ENCODE peak calls at places on chromosomes 11 and 22, in four cellular contexts. U, R, D and F are unnamed samples.

GRCh38 chr11:3225159-3225758 is 6.6 kb upstream of the MRGPRG start:
- DNase-seq in R (no peak), D (no peak), U (no peak), F (no peak)

GRCh38 chr11:10041803-10042202 is 252.2 kb downstream of the SBF2 start:
- DNase-seq in R (no peak), D (no peak), U (no peak), F (no peak)

GRCh38 chr11:10233581-10233980 is 60.4 kb downstream of the SBF2 start:
- DNase-seq in R (peak; percentile 70), D (peak; percentile 54), U (peak; percentile 89), F (peak; percentile 33)

GRCh38 chr22:49663823-49664222 is 163.8 kb downstream of the BRD1 start:
- DNase-seq in U (no peak), R (no peak), D (no peak), F (no peak)

GRCh38 chr22:26374645-26375044 is 54.4 kb upstream of the ASPHD2 start:
- DNase-seq in R (no peak), D (no peak), U (no peak), F (no peak)

GRCh38 chr22:43528601-43529360 is 117.0 kb downstream of the MPPED1 start:
- DNase-seq in R (no peak), D (no peak), U (no peak), F (no peak)

GRCh38 chr22:31346733-31347250 is 646 bp upstream of the PATZ1 start:
- DNase-seq in D (no peak), R (peak; percentile 53), U (no peak), F (no peak)

GRCh38 chr11:72585762-72586590 is 88.2 kb downstream of the PDE2A start:
- DNase-seq in D (peak; percentile 39), U (peak; percentile 25), R (peak; percentile 69), F (no peak)

GRCh38 chr11:37812281-37812880 is 1214.3 kb upstream of the RAG2 start:
- DNase-seq in U (no peak), D (no peak), R (no peak), F (no peak)

GRCh38 chr11:30617762-30618161 is 31.6 kb upstream of the MPPED2 start:
- DNase-seq in U (no peak), R (no peak), D (no peak), F (no peak)

GRCh38 chr22:35064664-35065063 is 1.3 kb upstream of the ISX start:
- DNase-seq in U (no peak), R (no peak), D (no peak), F (no peak)

GRCh38 chr11:79419120-79419519 is 21.7 kb downstream of the TENM4 start:
- DNase-seq in D (no peak), U (peak; percentile 86), R (peak; percentile 85), F (no peak)

GRCh38 chr11:10498022-10498400 is 42.9 kb downstream of the AMPD3 start:
- DNase-seq in R (no peak), D (no peak), U (no peak), F (no peak)

GRCh38 chr11:128624269-128625170 is 37.2 kb upstream of the ETS1 start:
- DNase-seq in D (no peak), U (no peak), R (no peak), F (no peak)

GRCh38 chr11:69240332-69241074 is 53.5 kb upstream of the MYEOV start:
- DNase-seq in R (peak; percentile 45), D (no peak), U (peak; percentile 8), F (no peak)

DNA sequence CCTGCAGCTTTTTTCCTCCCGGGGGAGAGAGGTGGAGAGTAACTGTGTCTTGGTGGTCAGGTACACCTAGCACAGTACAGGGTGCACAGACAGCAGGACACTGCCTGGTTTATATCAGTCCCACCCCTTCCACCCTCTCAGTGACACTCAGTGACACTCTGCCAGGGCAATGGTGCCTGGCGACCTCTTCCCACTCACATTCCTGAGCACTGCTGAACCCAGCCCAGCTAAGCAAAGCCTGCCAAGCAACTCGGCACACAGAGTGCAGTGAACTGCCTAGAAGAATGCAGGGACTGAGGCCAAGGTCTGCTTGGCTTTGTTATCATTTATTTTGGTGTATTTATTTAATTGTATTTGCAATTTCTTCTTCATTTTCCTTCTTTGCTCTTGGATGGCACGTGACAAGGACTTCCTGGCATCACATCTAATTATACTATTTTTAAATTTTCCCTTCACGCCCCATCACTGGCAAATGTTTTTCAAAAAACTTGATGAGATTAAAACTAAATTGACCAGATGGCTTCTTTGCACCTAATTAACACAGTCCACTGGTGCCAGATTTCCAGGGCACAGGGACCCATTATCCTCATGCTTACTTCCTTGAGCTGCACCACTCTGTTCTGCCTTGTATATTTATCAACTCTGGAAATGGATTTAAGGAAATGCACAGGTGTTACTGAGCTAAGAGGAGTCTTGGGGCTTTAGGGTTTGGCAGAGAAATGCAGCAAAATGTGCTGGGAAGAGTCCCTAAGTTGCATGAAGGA is 205.6 kb downstream of the ADAMTS15 start:
- DNase-seq in D (peak; percentile 81), R (peak; percentile 46), U (no peak), F (peak; percentile 80)
- TF ChIP-seq CTCF in D (no peak), R (no peak), U (no peak), F (no peak)

DNA sequence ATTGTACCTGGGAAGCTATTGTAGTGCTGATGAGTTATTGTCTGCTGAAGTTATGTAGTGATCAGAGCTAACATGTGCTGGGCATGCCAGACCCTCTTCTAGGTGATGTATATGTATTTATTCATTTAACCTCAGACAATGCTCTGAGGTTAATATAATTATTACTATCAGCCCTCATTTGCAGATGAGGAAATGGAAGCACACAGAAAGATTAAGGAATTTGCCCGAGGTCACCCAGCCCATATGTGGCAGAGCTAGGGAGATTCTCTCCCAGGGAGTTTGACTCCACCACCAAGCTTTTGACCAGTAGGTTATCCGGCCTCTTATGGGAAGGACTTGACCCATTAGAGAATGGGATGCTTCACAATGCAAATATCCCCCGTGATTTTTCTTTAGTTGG is 114.2 kb upstream of the NAV2 start:
- DNase-seq in R (no peak), U (no peak), D (no peak), F (no peak)
- TF ChIP-seq CTCF in R (no peak), U (no peak), D (no peak), F (no peak)

GRCh38 chr11:17905477-17905876 is 107.4 kb downstream of the SERGEF start:
- DNase-seq in U (no peak), D (no peak), R (no peak), F (no peak)

GRCh38 chr11:17907046-17907445 is 105.8 kb downstream of the SERGEF start:
- DNase-seq in R (no peak), U (no peak), D (no peak), F (no peak)

DNA sequence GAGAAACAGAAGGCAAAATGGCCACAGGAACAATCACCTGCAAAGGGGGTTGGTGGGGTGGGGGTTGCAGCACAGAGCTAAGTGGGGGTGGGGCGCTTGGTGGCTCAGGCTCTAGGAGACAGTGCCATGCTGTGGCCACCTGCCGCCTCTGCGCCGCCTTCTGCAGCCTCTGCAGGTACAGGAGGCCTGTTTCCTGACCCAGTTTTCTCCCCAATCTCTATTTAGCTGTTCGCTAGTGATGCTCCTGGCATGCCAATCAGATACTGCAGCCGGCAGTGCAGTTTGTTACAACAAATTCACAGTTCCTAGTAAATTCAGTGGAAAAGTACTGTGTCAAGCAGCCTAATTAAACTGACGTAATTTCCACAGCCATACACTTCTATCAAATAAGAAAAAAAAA is 106.4 kb downstream of the SERGEF start:
- DNase-seq in R (no peak), U (no peak), D (no peak), F (no peak)
- TF ChIP-seq CTCF in R (peak; percentile 10), U (peak; percentile 43), D (peak; percentile 8), F (peak; percentile 44)

DNA sequence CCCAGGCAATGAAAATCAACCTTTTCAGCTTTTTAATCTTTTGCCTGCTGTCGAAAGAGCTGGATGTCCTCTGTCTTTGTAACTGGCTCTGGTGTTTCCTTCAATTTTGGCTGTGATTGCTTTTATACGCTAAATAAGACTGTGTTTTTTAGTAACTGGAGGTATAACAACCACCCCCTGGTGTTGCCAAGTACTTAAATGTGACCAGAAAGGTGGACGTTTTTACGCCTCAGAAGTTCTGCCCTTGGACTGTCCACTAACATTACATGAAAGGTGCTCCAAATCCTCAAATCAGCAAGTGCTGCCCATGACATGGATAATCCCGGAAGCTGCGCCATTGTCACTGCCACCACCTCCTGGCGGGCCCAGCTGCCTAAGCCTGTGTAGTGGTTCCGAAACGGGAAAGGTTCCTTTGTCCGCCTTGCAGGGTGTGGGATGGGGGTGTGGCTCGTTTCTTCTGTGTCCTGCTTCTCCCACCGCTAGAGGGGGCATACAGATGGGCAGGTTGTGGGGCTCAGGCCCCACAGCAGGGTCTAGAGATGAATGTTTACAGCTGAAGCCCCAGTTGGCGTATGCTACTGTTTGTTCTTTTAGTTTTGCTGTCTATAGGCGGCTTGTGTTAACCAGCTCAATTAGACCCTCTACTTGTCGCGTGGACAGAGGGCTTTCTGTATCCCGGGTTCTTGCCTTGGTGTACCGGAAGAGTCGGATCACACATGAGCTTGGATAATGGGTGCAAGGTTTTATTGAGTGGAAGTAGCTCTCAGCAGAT is 82.2 kb upstream of the SEPTIN5 start:
- DNase-seq in U (peak; percentile 11), R (peak; percentile 55), D (peak; percentile 32), F (peak; percentile 14)
- TF ChIP-seq CTCF in U (peak; percentile 78), R (peak; percentile 60), D (peak; percentile 57), F (peak; percentile 86)

GRCh38 chr22:45261407-45262088 is 20.9 kb upstream of the KIAA0930 start:
- DNase-seq in U (no peak), R (no peak), D (no peak), F (no peak)

GRCh38 chr22:45262195-45262930 is 21.7 kb upstream of the KIAA0930 start:
- DNase-seq in D (no peak), R (no peak), U (no peak), F (no peak)

GRCh38 chr22:45262931-45263789 is 21.6 kb upstream of the UPK3A start:
- DNase-seq in D (peak; percentile 11), U (no peak), R (no peak), F (no peak)

GRCh38 chr22:45265546-45265945 is 19.2 kb upstream of the UPK3A start:
- DNase-seq in D (no peak), U (no peak), R (no peak), F (no peak)

DNA sequence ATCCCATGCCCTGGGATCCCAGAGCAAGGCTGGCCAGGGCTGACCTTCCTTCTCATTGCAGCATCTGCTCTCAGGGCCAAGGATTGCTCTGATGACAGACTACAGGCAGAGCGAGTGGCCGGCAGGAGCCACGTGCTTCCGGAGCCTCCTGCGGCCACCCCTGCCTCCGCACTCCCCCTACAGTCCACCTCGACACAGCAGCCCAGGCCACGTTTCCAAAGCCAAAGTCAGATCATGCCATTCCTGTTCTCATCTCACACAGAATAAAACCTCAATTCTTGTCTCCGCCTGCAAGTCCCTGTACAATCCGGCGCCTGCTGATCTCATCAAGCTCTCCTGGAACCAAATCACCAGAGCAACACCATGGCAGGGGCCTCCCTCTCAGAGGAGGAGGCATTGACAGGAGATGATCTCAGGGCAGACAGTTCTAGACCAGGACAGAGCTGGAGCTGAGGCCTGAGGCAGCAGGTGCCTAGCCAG is 20.9 kb upstream of the UPK3A start:
- DNase-seq in U (peak; percentile 78), D (peak; percentile 87), R (peak; percentile 79), F (no peak)
- TF ChIP-seq CTCF in U (peak; percentile 85), D (peak; percentile 82), R (peak; percentile 94), F (peak; percentile 88)

GRCh38 chr11:64894070-64894811 is 15.8 kb upstream of the EHD1 start:
- DNase-seq in R (peak; percentile 73), U (peak; percentile 37), D (peak; percentile 65), F (no peak)

GRCh38 chr11:64892411-64892831 is 14.0 kb upstream of the EHD1 start:
- DNase-seq in U (no peak), R (no peak), D (no peak), F (no peak)

GRCh38 chr11:64892838-64893193 is 14.4 kb upstream of the EHD1 start:
- DNase-seq in D (no peak), U (no peak), R (no peak), F (no peak)

GRCh38 chr11:64894812-64895452 is 16.5 kb upstream of the EHD1 start:
- DNase-seq in D (no peak), U (no peak), R (no peak), F (no peak)

GRCh38 chr11:64893194-64894069 is 15.0 kb upstream of the EHD1 start:
- DNase-seq in R (no peak), D (no peak), U (no peak), F (no peak)
- TF ChIP-seq CTCF in R (no peak), D (no peak), U (no peak), F (no peak)

GRCh38 chr11:119572481-119573424 is 149.8 kb upstream of the THY1 start:
- DNase-seq in R (no peak), D (no peak), U (no peak), F (no peak)
- TF ChIP-seq CTCF in R (no peak), D (no peak), U (peak; percentile 43), F (no peak)